ENCODE peak calls at places on chromosomes 5 and 9, in ten cellular contexts. One of them, this sample, is unnamed.

GRCh38 chr5:36607114-36607561 is 732 bp downstream of the SLC1A3 start:
- DNase-seq in AG10803: peak
- DNase-seq in spleen: no peak
- DNase-seq in kidney: peak
- DNase-seq in GM13977: no peak
- DNase-seq in tibial artery: no peak
- DNase-seq in mucosa of descending colon: no peak
- DNase-seq in omental fat pad: no peak
- DNase-seq in fibroblast of the aortic adventitia: peak
- DNase-seq in cardiac fibroblast: peak
- DNase-seq in this sample: peak

GRCh38 chr5:125291447-125291846 is 545.0 kb upstream of the ZNF608 start:
- DNase-seq in AG10803: no peak
- DNase-seq in spleen: no peak
- DNase-seq in kidney: no peak
- DNase-seq in GM13977: no peak
- DNase-seq in tibial artery: no peak
- DNase-seq in mucosa of descending colon: no peak
- DNase-seq in omental fat pad: no peak
- DNase-seq in fibroblast of the aortic adventitia: no peak
- DNase-seq in cardiac fibroblast: no peak
- DNase-seq in this sample: no peak

GRCh38 chr9:114501786-114502682 is 3.2 kb downstream of the WHRN start:
- DNase-seq in AG10803: peak
- DNase-seq in spleen: no peak
- DNase-seq in kidney: no peak
- DNase-seq in GM13977: no peak
- DNase-seq in tibial artery: no peak
- DNase-seq in mucosa of descending colon: no peak
- DNase-seq in omental fat pad: no peak
- DNase-seq in fibroblast of the aortic adventitia: no peak
- DNase-seq in cardiac fibroblast: no peak
- DNase-seq in this sample: peak

GRCh38 chr5:170444969-170445505 is 55.9 kb upstream of the KCNMB1 start:
- DNase-seq in AG10803: no peak
- DNase-seq in spleen: no peak
- DNase-seq in kidney: no peak
- DNase-seq in GM13977: no peak
- DNase-seq in tibial artery: no peak
- DNase-seq in mucosa of descending colon: no peak
- DNase-seq in omental fat pad: no peak
- DNase-seq in fibroblast of the aortic adventitia: no peak
- DNase-seq in cardiac fibroblast: no peak
- DNase-seq in this sample: no peak

GRCh38 chr5:14105717-14106435 is 37.3 kb upstream of the TRIO start:
- DNase-seq in AG10803: peak
- DNase-seq in spleen: no peak
- DNase-seq in kidney: no peak
- DNase-seq in GM13977: no peak
- DNase-seq in tibial artery: no peak
- DNase-seq in mucosa of descending colon: no peak
- DNase-seq in omental fat pad: no peak
- DNase-seq in fibroblast of the aortic adventitia: peak
- DNase-seq in cardiac fibroblast: peak
- DNase-seq in this sample: peak

GRCh38 chr9:114250235-114250568 is 72.7 kb upstream of the ORM1 start:
- DNase-seq in AG10803: peak
- DNase-seq in spleen: no peak
- DNase-seq in kidney: no peak
- DNase-seq in GM13977: no peak
- DNase-seq in tibial artery: peak
- DNase-seq in mucosa of descending colon: peak
- DNase-seq in omental fat pad: no peak
- DNase-seq in fibroblast of the aortic adventitia: peak
- DNase-seq in cardiac fibroblast: peak
- DNase-seq in this sample: peak

GRCh38 chr5:180201051-180201987 is 7.7 kb downstream of the RASGEF1C start:
- DNase-seq in AG10803: no peak
- DNase-seq in spleen: peak
- DNase-seq in kidney: no peak
- DNase-seq in GM13977: no peak
- DNase-seq in tibial artery: no peak
- DNase-seq in mucosa of descending colon: peak
- DNase-seq in omental fat pad: no peak
- DNase-seq in fibroblast of the aortic adventitia: peak
- DNase-seq in cardiac fibroblast: peak
- DNase-seq in this sample: no peak

GRCh38 chr5:177195307-177195952 is 61.9 kb downstream of the NSD1 start:
- DNase-seq in AG10803: no peak
- DNase-seq in spleen: no peak
- DNase-seq in kidney: no peak
- DNase-seq in GM13977: no peak
- DNase-seq in tibial artery: no peak
- DNase-seq in mucosa of descending colon: no peak
- DNase-seq in omental fat pad: no peak
- DNase-seq in fibroblast of the aortic adventitia: no peak
- DNase-seq in cardiac fibroblast: peak
- DNase-seq in this sample: no peak

GRCh38 chr9:82247318-82247717 is 258.7 kb downstream of the SPATA31D1 start:
- DNase-seq in AG10803: no peak
- DNase-seq in spleen: no peak
- DNase-seq in kidney: no peak
- DNase-seq in GM13977: no peak
- DNase-seq in tibial artery: peak
- DNase-seq in mucosa of descending colon: peak
- DNase-seq in omental fat pad: no peak
- DNase-seq in fibroblast of the aortic adventitia: no peak
- DNase-seq in cardiac fibroblast: peak
- DNase-seq in this sample: no peak

GRCh38 chr5:126003309-126003708 is 419.9 kb upstream of the GRAMD2B start:
- DNase-seq in AG10803: peak
- DNase-seq in spleen: no peak
- DNase-seq in kidney: peak
- DNase-seq in GM13977: no peak
- DNase-seq in tibial artery: peak
- DNase-seq in mucosa of descending colon: peak
- DNase-seq in omental fat pad: no peak
- DNase-seq in fibroblast of the aortic adventitia: peak
- DNase-seq in cardiac fibroblast: peak
- DNase-seq in this sample: no peak

GRCh38 chr5:100424787-100425186 is 110.4 kb upstream of the FAM174A start:
- DNase-seq in AG10803: no peak
- DNase-seq in spleen: no peak
- DNase-seq in kidney: no peak
- DNase-seq in GM13977: no peak
- DNase-seq in tibial artery: no peak
- DNase-seq in mucosa of descending colon: no peak
- DNase-seq in omental fat pad: no peak
- DNase-seq in fibroblast of the aortic adventitia: no peak
- DNase-seq in cardiac fibroblast: no peak
- DNase-seq in this sample: no peak

GRCh38 chr9:137987244-137988030 is 109.9 kb downstream of the CACNA1B start:
- DNase-seq in AG10803: peak
- DNase-seq in spleen: no peak
- DNase-seq in kidney: no peak
- DNase-seq in GM13977: no peak
- DNase-seq in tibial artery: no peak
- DNase-seq in mucosa of descending colon: no peak
- DNase-seq in omental fat pad: no peak
- DNase-seq in fibroblast of the aortic adventitia: no peak
- DNase-seq in cardiac fibroblast: no peak
- DNase-seq in this sample: no peak

GRCh38 chr9:88579363-88579715 is 44.4 kb downstream of the NXNL2 start:
- DNase-seq in AG10803: no peak
- DNase-seq in spleen: no peak
- DNase-seq in kidney: no peak
- DNase-seq in GM13977: no peak
- DNase-seq in tibial artery: no peak
- DNase-seq in mucosa of descending colon: no peak
- DNase-seq in omental fat pad: no peak
- DNase-seq in fibroblast of the aortic adventitia: no peak
- DNase-seq in cardiac fibroblast: no peak
- DNase-seq in this sample: no peak

GRCh38 chr5:159805021-159805420 is 111.3 kb upstream of the ADRA1B start:
- DNase-seq in AG10803: peak
- DNase-seq in spleen: no peak
- DNase-seq in kidney: no peak
- DNase-seq in GM13977: no peak
- DNase-seq in tibial artery: peak
- DNase-seq in mucosa of descending colon: peak
- DNase-seq in omental fat pad: no peak
- DNase-seq in fibroblast of the aortic adventitia: peak
- DNase-seq in cardiac fibroblast: peak
- DNase-seq in this sample: no peak

GRCh38 chr5:158676642-158677489 is 422.9 kb downstream of the EBF1 start:
- DNase-seq in AG10803: no peak
- DNase-seq in spleen: peak
- DNase-seq in kidney: no peak
- DNase-seq in GM13977: no peak
- DNase-seq in tibial artery: no peak
- DNase-seq in mucosa of descending colon: no peak
- DNase-seq in omental fat pad: no peak
- DNase-seq in fibroblast of the aortic adventitia: no peak
- DNase-seq in cardiac fibroblast: no peak
- DNase-seq in this sample: no peak
- TF ChIP-seq CTCF in AG10803: no peak
- TF ChIP-seq CTCF in spleen: no peak
- TF ChIP-seq CTCF in kidney: no peak
- TF ChIP-seq CTCF in GM13977: peak
- TF ChIP-seq CTCF in tibial artery: no peak
- TF ChIP-seq CTCF in mucosa of descending colon: no peak
- TF ChIP-seq CTCF in omental fat pad: no peak
- TF ChIP-seq CTCF in fibroblast of the aortic adventitia: no peak
- TF ChIP-seq CTCF in cardiac fibroblast: no peak
- TF ChIP-seq CTCF in this sample: peak

GRCh38 chr9:21473236-21473635 is 8.9 kb downstream of the IFNE start:
- DNase-seq in AG10803: no peak
- DNase-seq in spleen: no peak
- DNase-seq in kidney: no peak
- DNase-seq in GM13977: no peak
- DNase-seq in tibial artery: no peak
- DNase-seq in mucosa of descending colon: no peak
- DNase-seq in omental fat pad: no peak
- DNase-seq in fibroblast of the aortic adventitia: no peak
- DNase-seq in cardiac fibroblast: no peak
- DNase-seq in this sample: peak
- TF ChIP-seq CTCF in AG10803: peak
- TF ChIP-seq CTCF in spleen: no peak
- TF ChIP-seq CTCF in kidney: no peak
- TF ChIP-seq CTCF in GM13977: no peak
- TF ChIP-seq CTCF in tibial artery: no peak
- TF ChIP-seq CTCF in mucosa of descending colon: no peak
- TF ChIP-seq CTCF in omental fat pad: no peak
- TF ChIP-seq CTCF in fibroblast of the aortic adventitia: peak
- TF ChIP-seq CTCF in cardiac fibroblast: peak
- TF ChIP-seq CTCF in this sample: peak

GRCh38 chr5:149730620-149731331 is 666 bp downstream of the PPARGC1B start:
- DNase-seq in AG10803: no peak
- DNase-seq in spleen: peak
- DNase-seq in kidney: peak
- DNase-seq in GM13977: peak
- DNase-seq in tibial artery: peak
- DNase-seq in mucosa of descending colon: peak
- DNase-seq in omental fat pad: no peak
- DNase-seq in fibroblast of the aortic adventitia: no peak
- DNase-seq in cardiac fibroblast: peak
- DNase-seq in this sample: no peak
- TF ChIP-seq CTCF in AG10803: no peak
- TF ChIP-seq CTCF in spleen: no peak
- TF ChIP-seq CTCF in kidney: no peak
- TF ChIP-seq CTCF in GM13977: peak
- TF ChIP-seq CTCF in tibial artery: no peak
- TF ChIP-seq CTCF in mucosa of descending colon: no peak
- TF ChIP-seq CTCF in omental fat pad: no peak
- TF ChIP-seq CTCF in fibroblast of the aortic adventitia: no peak
- TF ChIP-seq CTCF in cardiac fibroblast: no peak
- TF ChIP-seq CTCF in this sample: no peak

GRCh38 chr5:2013301-2014057 is 130.8 kb upstream of the IRX4 start:
- DNase-seq in AG10803: no peak
- DNase-seq in spleen: no peak
- DNase-seq in kidney: no peak
- DNase-seq in GM13977: no peak
- DNase-seq in tibial artery: no peak
- DNase-seq in mucosa of descending colon: no peak
- DNase-seq in omental fat pad: no peak
- DNase-seq in fibroblast of the aortic adventitia: no peak
- DNase-seq in cardiac fibroblast: no peak
- DNase-seq in this sample: no peak

GRCh38 chr5:2012885-2013284 is 130.2 kb upstream of the IRX4 start:
- DNase-seq in AG10803: no peak
- DNase-seq in spleen: no peak
- DNase-seq in kidney: no peak
- DNase-seq in GM13977: no peak
- DNase-seq in tibial artery: no peak
- DNase-seq in mucosa of descending colon: no peak
- DNase-seq in omental fat pad: no peak
- DNase-seq in fibroblast of the aortic adventitia: no peak
- DNase-seq in cardiac fibroblast: no peak
- DNase-seq in this sample: no peak

GRCh38 chr5:2014058-2014610 is 131.4 kb upstream of the IRX4 start:
- DNase-seq in AG10803: no peak
- DNase-seq in spleen: no peak
- DNase-seq in kidney: no peak
- DNase-seq in GM13977: no peak
- DNase-seq in tibial artery: no peak
- DNase-seq in mucosa of descending colon: no peak
- DNase-seq in omental fat pad: no peak
- DNase-seq in fibroblast of the aortic adventitia: no peak
- DNase-seq in cardiac fibroblast: no peak
- DNase-seq in this sample: no peak

GRCh38 chr5:2015961-2016360 is 133.2 kb upstream of the IRX4 start:
- DNase-seq in AG10803: no peak
- DNase-seq in spleen: no peak
- DNase-seq in kidney: no peak
- DNase-seq in GM13977: no peak
- DNase-seq in tibial artery: no peak
- DNase-seq in mucosa of descending colon: no peak
- DNase-seq in omental fat pad: no peak
- DNase-seq in fibroblast of the aortic adventitia: no peak
- DNase-seq in cardiac fibroblast: no peak
- DNase-seq in this sample: no peak

DNA sequence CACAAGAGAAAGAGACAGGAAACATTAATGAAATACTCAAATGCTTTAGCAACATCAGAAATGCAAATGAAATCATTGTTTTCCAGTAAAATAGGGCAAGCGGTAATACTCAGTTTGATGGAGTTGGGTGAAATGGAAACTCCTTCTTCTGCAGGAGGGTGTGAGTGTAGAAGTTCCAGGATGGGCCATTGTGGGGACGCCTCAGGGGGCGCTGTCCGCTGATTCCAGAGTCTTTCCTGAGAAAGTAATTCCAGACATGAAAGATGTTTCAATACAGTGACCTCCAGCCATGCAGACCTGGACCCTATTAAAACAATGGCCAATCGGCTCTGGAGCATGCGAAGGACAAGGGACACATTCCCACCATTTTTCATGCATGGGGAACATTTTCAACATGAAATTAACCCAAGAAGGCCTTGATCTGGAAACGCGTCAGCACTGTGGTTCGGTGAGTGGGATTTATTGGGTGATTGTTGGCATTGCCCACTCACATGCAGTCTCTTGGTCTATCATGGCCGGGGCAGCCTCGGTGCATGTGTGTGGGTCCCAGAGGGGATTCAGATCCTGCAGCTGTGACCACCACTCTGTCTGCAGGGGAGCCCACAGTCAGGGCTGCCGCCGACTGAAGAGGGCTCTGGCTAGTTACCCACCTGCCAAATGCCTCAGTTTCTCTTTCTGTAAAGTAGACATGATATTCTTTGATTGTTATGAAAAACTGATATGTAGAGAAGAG is 132.6 kb upstream of the IRX4 start:
- DNase-seq in AG10803: no peak
- DNase-seq in spleen: no peak
- DNase-seq in kidney: no peak
- DNase-seq in GM13977: no peak
- DNase-seq in tibial artery: no peak
- DNase-seq in mucosa of descending colon: no peak
- DNase-seq in omental fat pad: no peak
- DNase-seq in fibroblast of the aortic adventitia: no peak
- DNase-seq in cardiac fibroblast: no peak
- DNase-seq in this sample: no peak
- TF ChIP-seq CTCF in AG10803: no peak
- TF ChIP-seq CTCF in spleen: no peak
- TF ChIP-seq CTCF in kidney: no peak
- TF ChIP-seq CTCF in GM13977: no peak
- TF ChIP-seq CTCF in tibial artery: no peak
- TF ChIP-seq CTCF in mucosa of descending colon: no peak
- TF ChIP-seq CTCF in omental fat pad: no peak
- TF ChIP-seq CTCF in fibroblast of the aortic adventitia: no peak
- TF ChIP-seq CTCF in cardiac fibroblast: no peak
- TF ChIP-seq CTCF in this sample: peak

This sample was measured in HFFc6.